ENCODE peak calls at places on chromosomes 6 and 20, in ten cellular contexts. K is C1 segment of cervical spinal cord; N is hepatocyte; F is fibroblast of mammary gland; Z is B cell; M is NCI-H2171 treated with DMSO at 0.1 percent for 48 hours; O is T-helper 2 cell; E is activated CD4-positive, CD25-positive, alpha-beta regulatory T cell; I is AML-193; Y is M059J. S is an unnamed sample.
A peak's percentile ranks its signal among the peaks of the same experiment; 100 is the strongest.

GRCh38 chr6:78400076-78400475 is 467.3 kb upstream of the IRAK1BP1 start:
- DNase-seq in K (no peak), N (no peak), F (no peak), Z (no peak), M (no peak), O (no peak), E (no peak), I (no peak), Y (no peak), S (no peak)

GRCh38 chr20:45934587-45935415 is at the start of gene PCIF1:
- DNase-seq in K (peak; percentile 91), N (peak; percentile 99), F (peak; percentile 97), Z (peak; percentile 98), M (peak; percentile 98), O (peak; percentile 98), E (peak; percentile 97), I (peak; percentile 86), Y (peak; percentile 98), S (peak; percentile 97)

GRCh38 chr20:51569815-51570741 is 27.6 kb upstream of the NFATC2 start:
- DNase-seq in K (no peak), N (no peak), F (peak; percentile 53), Z (no peak), M (no peak), O (no peak), E (no peak), I (no peak), Y (peak; percentile 48), S (peak; percentile 44)

GRCh38 chr6:161370882-161371281 is 97.0 kb upstream of the AGPAT4 start:
- DNase-seq in K (peak; percentile 32), N (peak; percentile 85), F (peak; percentile 80), Z (peak; percentile 64), M (peak; percentile 72), O (peak; percentile 46), E (peak; percentile 18), I (peak; percentile 48), Y (peak; percentile 78), S (peak; percentile 66)

GRCh38 chr6:26420607-26421235 is 18.6 kb downstream of the BTN3A1 start:
- DNase-seq in K (peak; percentile 30), N (peak; percentile 54), F (peak; percentile 46), Z (no peak), M (no peak), O (no peak), E (no peak), I (peak; percentile 57), Y (peak; percentile 72), S (peak; percentile 51)

GRCh38 chr6:11324453-11325023 is 92.1 kb upstream of the NEDD9 start:
- DNase-seq in K (no peak), N (no peak), F (no peak), Z (no peak), M (no peak), O (no peak), E (no peak), I (no peak), Y (no peak), S (no peak)

GRCh38 chr6:164230259-164230658 is 815.7 kb downstream of the QKI start:
- DNase-seq in K (no peak), N (no peak), F (peak; percentile 82), Z (no peak), M (no peak), O (no peak), E (no peak), I (no peak), Y (no peak), S (no peak)

GRCh38 chr6:107491059-107491609 is 1.2 kb downstream of the SOBP start:
- DNase-seq in K (peak; percentile 63), N (peak; percentile 69), F (peak; percentile 50), Z (no peak), M (no peak), O (no peak), E (no peak), I (no peak), Y (peak; percentile 25), S (peak; percentile 4)